ENCODE peak calls at places on chromosomes 5 and 9, in four cellular contexts. One of them, this sample, is unnamed.

GRCh38 chr9:78143281-78144007 is 92.4 kb upstream of the CEP78 start:
- DNase-seq in mesenchymal stem cell: no peak
- DNase-seq in H1: no peak
- DNase-seq in mesendoderm: no peak
- DNase-seq in this sample: no peak

GRCh38 chr9:38681747-38682227 is 38.1 kb downstream of the FAM240B start:
- DNase-seq in mesenchymal stem cell: peak; percentile 74
- DNase-seq in H1: no peak
- DNase-seq in mesendoderm: no peak
- DNase-seq in this sample: no peak

GRCh38 chr5:32522429-32523143 is 62.8 kb upstream of the SUB1 start:
- DNase-seq in mesenchymal stem cell: no peak
- DNase-seq in H1: no peak
- DNase-seq in mesendoderm: no peak
- DNase-seq in this sample: no peak

GRCh38 chr5:111699324-111699723 is 57.7 kb downstream of the NREP start:
- DNase-seq in mesenchymal stem cell: no peak
- DNase-seq in H1: no peak
- DNase-seq in mesendoderm: no peak
- DNase-seq in this sample: no peak

GRCh38 chr5:18792145-18792544 is 1157.9 kb downstream of the TAF11L14 start:
- DNase-seq in mesenchymal stem cell: no peak
- DNase-seq in H1: no peak
- DNase-seq in mesendoderm: no peak
- DNase-seq in this sample: no peak

GRCh38 chr5:114686345-114686744 is 324.5 kb downstream of the KCNN2 start:
- DNase-seq in mesenchymal stem cell: no peak
- DNase-seq in H1: no peak
- DNase-seq in mesendoderm: no peak
- DNase-seq in this sample: no peak

GRCh38 chr9:137218754-137219271 is 3.2 kb downstream of the RNF208 start:
- DNase-seq in mesenchymal stem cell: peak; percentile 71
- DNase-seq in H1: no peak
- DNase-seq in mesendoderm: peak; percentile 78
- DNase-seq in this sample: no peak

GRCh38 chr5:39187873-39188731 is 31.3 kb downstream of the FYB1 start:
- DNase-seq in mesenchymal stem cell: no peak
- DNase-seq in H1: no peak
- DNase-seq in mesendoderm: no peak
- DNase-seq in this sample: no peak

GRCh38 chr5:77774981-77775772 is 962 bp downstream of the TBCA start:
- DNase-seq in mesenchymal stem cell: peak; percentile 77
- DNase-seq in H1: no peak
- DNase-seq in mesendoderm: peak; percentile 85
- DNase-seq in this sample: no peak

GRCh38 chr9:20382460-20383071 is 239.7 kb downstream of the MLLT3 start:
- DNase-seq in mesenchymal stem cell: peak; percentile 50
- DNase-seq in H1: no peak
- DNase-seq in mesendoderm: no peak
- DNase-seq in this sample: no peak

GRCh38 chr9:115229496-115229895 is 111.5 kb upstream of the TNC start:
- DNase-seq in mesenchymal stem cell: peak; percentile 54
- DNase-seq in H1: no peak
- DNase-seq in mesendoderm: no peak
- DNase-seq in this sample: no peak

GRCh38 chr9:101376117-101376866 is 8.5 kb downstream of the BAAT start:
- DNase-seq in mesenchymal stem cell: no peak
- DNase-seq in H1: no peak
- DNase-seq in mesendoderm: no peak
- DNase-seq in this sample: no peak

GRCh38 chr5:149961186-149961685 is 678 bp downstream of the SLC26A2 start:
- DNase-seq in mesenchymal stem cell: no peak
- DNase-seq in H1: no peak
- DNase-seq in mesendoderm: no peak
- DNase-seq in this sample: no peak

DNA sequence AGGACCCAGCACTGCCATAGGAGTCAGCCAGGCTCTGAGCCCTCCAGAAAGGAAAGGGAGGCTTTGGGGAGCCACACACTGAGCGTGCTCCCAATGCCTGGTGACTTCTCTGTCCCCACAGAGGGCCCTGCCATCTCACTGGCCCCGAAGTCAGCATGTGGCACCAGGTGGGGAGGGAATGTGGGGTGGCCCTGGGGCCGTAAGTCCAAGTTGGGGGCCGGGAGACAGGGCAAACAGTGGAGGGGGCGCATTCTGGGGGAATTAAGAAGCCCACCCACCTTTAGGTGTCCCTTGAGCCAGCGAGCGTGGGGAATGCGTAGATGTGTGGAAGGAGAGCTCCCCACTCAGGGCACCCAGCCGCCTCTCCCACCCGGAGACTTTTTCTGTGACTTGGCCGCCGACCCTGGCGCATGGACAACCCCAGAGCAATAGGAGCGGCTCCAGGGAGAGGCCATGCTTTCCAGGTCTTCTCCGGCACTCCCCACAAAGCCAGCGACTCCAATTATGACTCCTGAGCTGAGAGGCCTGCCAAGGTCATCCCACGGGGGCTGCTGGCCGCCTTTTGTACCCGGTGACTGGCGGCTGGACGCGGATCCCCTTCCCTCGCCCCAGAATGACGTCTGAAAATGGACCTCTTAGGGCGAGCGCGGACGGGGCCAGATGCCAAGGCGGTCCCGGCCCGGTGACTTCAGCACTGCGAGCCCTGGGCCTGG is 9.8 kb downstream of the IRX1 start:
- DNase-seq in mesenchymal stem cell: no peak
- DNase-seq in H1: no peak
- DNase-seq in mesendoderm: no peak
- DNase-seq in this sample: no peak
- H3K4me1 ChIP-seq in mesenchymal stem cell: peaks cover 5% of the 10 kb centered on the region
- H3K4me1 ChIP-seq in H1: peaks cover 13% of the 10 kb centered on the region
- H3K4me1 ChIP-seq in mesendoderm: no peaks in the 10 kb centered on the region
- H3K4me1 ChIP-seq in this sample: no peaks in the 10 kb centered on the region

GRCh38 chr5:126355940-126356339 is 67.3 kb upstream of the GRAMD2B start:
- DNase-seq in mesenchymal stem cell: no peak
- DNase-seq in H1: no peak
- DNase-seq in mesendoderm: no peak
- DNase-seq in this sample: no peak

GRCh38 chr5:126354012-126354856 is 69.0 kb upstream of the GRAMD2B start:
- DNase-seq in mesenchymal stem cell: peak; percentile 96
- DNase-seq in H1: no peak
- DNase-seq in mesendoderm: peak; percentile 47
- DNase-seq in this sample: no peak

GRCh38 chr5:126358525-126358924 is 64.7 kb upstream of the GRAMD2B start:
- DNase-seq in mesenchymal stem cell: peak; percentile 64
- DNase-seq in H1: no peak
- DNase-seq in mesendoderm: peak; percentile 46
- DNase-seq in this sample: no peak

GRCh38 chr5:126357585-126358342 is 65.4 kb upstream of the GRAMD2B start:
- DNase-seq in mesenchymal stem cell: no peak
- DNase-seq in H1: no peak
- DNase-seq in mesendoderm: no peak
- DNase-seq in this sample: no peak

GRCh38 chr5:126354857-126355731 is 68.1 kb upstream of the GRAMD2B start:
- DNase-seq in mesenchymal stem cell: no peak
- DNase-seq in H1: no peak
- DNase-seq in mesendoderm: no peak
- DNase-seq in this sample: no peak
- H3K23ac ChIP-seq in mesenchymal stem cell: no peak overlapping the region
- H3K23ac ChIP-seq in H1: no peak overlapping the region
- H3K23ac ChIP-seq in mesendoderm: no peak overlapping the region
- H3K23ac ChIP-seq in this sample: no peak overlapping the region

GRCh38 chr9:123685489-123686083 is 244.3 kb downstream of the DENND1A start:
- DNase-seq in mesenchymal stem cell: no peak
- DNase-seq in H1: no peak
- DNase-seq in mesendoderm: no peak
- DNase-seq in this sample: no peak
- H3K4me2 ChIP-seq in mesenchymal stem cell: no peak overlapping the region
- H3K4me2 ChIP-seq in H1: no peak overlapping the region
- H3K4me2 ChIP-seq in mesendoderm: no peak overlapping the region
- H3K4me2 ChIP-seq in this sample: no peak overlapping the region

GRCh38 chr5:132487095-132487428 is 3.5 kb downstream of the IRF1 start:
- DNase-seq in mesenchymal stem cell: no peak
- DNase-seq in H1: no peak
- DNase-seq in mesendoderm: no peak
- DNase-seq in this sample: no peak

GRCh38 chr5:132486318-132487094 is 4.1 kb downstream of the IRF1 start:
- DNase-seq in mesenchymal stem cell: no peak
- DNase-seq in H1: no peak
- DNase-seq in mesendoderm: no peak
- DNase-seq in this sample: peak; percentile 14

GRCh38 chr5:132489051-132489770 is 1.4 kb downstream of the IRF1 start:
- DNase-seq in mesenchymal stem cell: peak; percentile 8
- DNase-seq in H1: no peak
- DNase-seq in mesendoderm: no peak
- DNase-seq in this sample: peak; percentile 17

GRCh38 chr5:132488590-132488989 is 2.0 kb downstream of the IRF1 start:
- DNase-seq in mesenchymal stem cell: peak; percentile 3
- DNase-seq in H1: no peak
- DNase-seq in mesendoderm: no peak
- DNase-seq in this sample: no peak

GRCh38 chr5:132487841-132488555 is 2.6 kb downstream of the IRF1 start:
- DNase-seq in mesenchymal stem cell: no peak
- DNase-seq in H1: no peak
- DNase-seq in mesendoderm: no peak
- DNase-seq in this sample: peak; percentile 8
- H3K4me1 ChIP-seq in mesenchymal stem cell: peaks cover 41% of the 10 kb centered on the region
- H3K4me1 ChIP-seq in H1: peaks cover 13% of the 10 kb centered on the region
- H3K4me1 ChIP-seq in mesendoderm: peaks cover 3% of the 10 kb centered on the region
- H3K4me1 ChIP-seq in this sample: no peaks in the 10 kb centered on the region

GRCh38 chr9:94819161-94819677 is 92.7 kb downstream of the AOPEP start:
- DNase-seq in mesenchymal stem cell: no peak
- DNase-seq in H1: no peak
- DNase-seq in mesendoderm: no peak
- DNase-seq in this sample: no peak

GRCh38 chr9:94821098-94821930 is 94.8 kb downstream of the AOPEP start:
- DNase-seq in mesenchymal stem cell: no peak
- DNase-seq in H1: no peak
- DNase-seq in mesendoderm: no peak
- DNase-seq in this sample: no peak

GRCh38 chr9:94818196-94818541 is 91.7 kb downstream of the AOPEP start:
- DNase-seq in mesenchymal stem cell: no peak
- DNase-seq in H1: no peak
- DNase-seq in mesendoderm: no peak
- DNase-seq in this sample: no peak

GRCh38 chr9:94813379-94813778 is 86.9 kb downstream of the AOPEP start:
- DNase-seq in mesenchymal stem cell: no peak
- DNase-seq in H1: no peak
- DNase-seq in mesendoderm: no peak
- DNase-seq in this sample: no peak

GRCh38 chr9:94817291-94818195 is 91.0 kb downstream of the AOPEP start:
- DNase-seq in mesenchymal stem cell: no peak
- DNase-seq in H1: no peak
- DNase-seq in mesendoderm: no peak
- DNase-seq in this sample: no peak
- H3K23ac ChIP-seq in mesenchymal stem cell: no peak overlapping the region
- H3K23ac ChIP-seq in H1: no peak overlapping the region
- H3K23ac ChIP-seq in mesendoderm: no peak overlapping the region
- H3K23ac ChIP-seq in this sample: no peak overlapping the region

GRCh38 chr9:15729507-15729906 is 176.7 kb downstream of the CCDC171 start:
- DNase-seq in mesenchymal stem cell: no peak
- DNase-seq in H1: no peak
- DNase-seq in mesendoderm: no peak
- DNase-seq in this sample: no peak

GRCh38 chr9:15736569-15736968 is 183.7 kb downstream of the CCDC171 start:
- DNase-seq in mesenchymal stem cell: no peak
- DNase-seq in H1: no peak
- DNase-seq in mesendoderm: no peak
- DNase-seq in this sample: no peak

GRCh38 chr9:15741015-15741414 is 188.2 kb downstream of the CCDC171 start:
- DNase-seq in mesenchymal stem cell: no peak
- DNase-seq in H1: no peak
- DNase-seq in mesendoderm: no peak
- DNase-seq in this sample: no peak

GRCh38 chr9:15738011-15738410 is 185.2 kb downstream of the CCDC171 start:
- DNase-seq in mesenchymal stem cell: no peak
- DNase-seq in H1: no peak
- DNase-seq in mesendoderm: no peak
- DNase-seq in this sample: no peak

DNA sequence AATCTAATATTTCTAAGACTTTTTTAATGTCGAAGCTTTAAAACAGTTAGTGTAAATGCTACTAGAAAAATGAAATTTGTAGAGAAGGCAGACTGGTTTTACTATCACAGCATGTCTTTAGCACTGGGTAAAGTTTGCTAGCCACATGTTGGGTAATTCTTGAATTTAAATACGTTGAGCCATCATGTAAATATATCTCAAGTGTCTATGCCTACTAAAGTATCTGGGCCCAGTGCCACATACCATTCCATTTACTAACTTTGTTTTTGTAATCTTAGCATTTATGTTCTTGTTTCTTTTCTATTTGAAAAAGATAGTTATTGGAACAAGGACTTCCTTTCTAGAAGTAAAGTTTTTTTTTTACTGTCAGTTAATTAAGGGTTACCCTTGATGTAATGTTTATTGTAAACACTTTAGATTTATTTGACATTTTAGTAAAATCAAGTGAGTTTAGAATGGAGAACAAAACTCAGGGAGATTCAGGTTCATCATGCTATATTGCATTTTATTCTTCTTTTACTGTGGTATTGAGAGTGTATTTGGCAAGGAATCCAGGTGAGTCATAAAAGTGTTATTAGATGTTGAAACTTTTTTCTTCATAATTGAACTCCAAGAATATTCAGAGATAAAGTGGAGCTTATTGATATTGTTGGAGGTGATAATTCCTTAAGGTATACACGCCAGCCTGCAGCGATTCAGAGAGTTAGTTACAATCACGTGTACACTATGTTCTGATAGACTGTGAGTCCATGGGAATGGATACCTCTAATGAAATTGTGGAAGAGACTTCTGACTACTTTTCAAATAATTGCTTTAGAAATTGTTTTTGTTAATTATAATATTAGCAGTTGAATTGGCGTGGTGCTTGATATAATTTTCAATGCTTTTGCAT is 182.5 kb downstream of the CCDC171 start:
- DNase-seq in mesenchymal stem cell: peak; percentile 90
- DNase-seq in H1: no peak
- DNase-seq in mesendoderm: no peak
- DNase-seq in this sample: no peak
- H3K4me2 ChIP-seq in mesenchymal stem cell: no peak overlapping the region
- H3K4me2 ChIP-seq in H1: no peak overlapping the region
- H3K4me2 ChIP-seq in mesendoderm: no peak overlapping the region
- H3K4me2 ChIP-seq in this sample: no peak overlapping the region

GRCh38 chr9:129280236-129281231 is 102.5 kb upstream of the IER5L start:
- DNase-seq in mesenchymal stem cell: no peak
- DNase-seq in H1: peak; percentile 42
- DNase-seq in mesendoderm: no peak
- DNase-seq in this sample: no peak
- H3K4me1 ChIP-seq in mesenchymal stem cell: peaks cover 32% of the 10 kb centered on the region
- H3K4me1 ChIP-seq in H1: peaks cover 37% of the 10 kb centered on the region
- H3K4me1 ChIP-seq in mesendoderm: peaks cover 3% of the 10 kb centered on the region
- H3K4me1 ChIP-seq in this sample: peaks cover 9% of the 10 kb centered on the region

DNA sequence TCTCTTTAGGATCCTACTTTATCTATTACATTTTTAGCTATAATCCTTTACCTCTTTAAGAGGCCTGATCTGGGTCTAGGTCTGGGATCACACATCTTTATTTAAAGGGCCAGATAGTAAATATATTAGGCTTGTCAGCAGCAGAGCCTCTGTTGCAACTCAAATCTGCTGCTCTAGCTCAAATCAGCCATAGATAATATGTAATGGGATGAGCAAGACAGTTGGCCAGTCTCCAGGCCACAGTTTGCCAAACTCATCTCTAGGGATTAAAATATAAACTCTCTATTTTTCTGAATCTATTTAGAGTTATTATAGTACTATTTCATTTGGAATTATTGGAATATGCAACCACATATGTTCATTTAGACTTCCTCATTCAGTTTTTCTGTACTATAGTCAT is 115.9 kb upstream of the MINAR2 start:
- DNase-seq in mesenchymal stem cell: peak; percentile 43
- DNase-seq in H1: no peak
- DNase-seq in mesendoderm: no peak
- DNase-seq in this sample: no peak
- H3K23ac ChIP-seq in mesenchymal stem cell: no peak overlapping the region
- H3K23ac ChIP-seq in H1: no peak overlapping the region
- H3K23ac ChIP-seq in mesendoderm: no peak overlapping the region
- H3K23ac ChIP-seq in this sample: no peak overlapping the region

This sample was measured in H9.